ENCODE peak calls at places on chromosomes 12 and 14, in ten cellular contexts. W is ACHN, A is Panc1, B is GM20000, J is EL, I is adipocyte, E is HT1080, N is D721Med, R is nephron progenitor cell, Z is nucleus accumbens. Q is an unnamed sample.

GRCh38 chr14:76464856-76465255 is 88.9 kb downstream of the ESRRB start:
- DNase-seq in J (no peak), B (no peak), R (no peak), Z (no peak), I (no peak), E (no peak), N (no peak), A (no peak), W (no peak), Q (no peak)

GRCh38 chr12:93978553-93978952 is 169.8 kb upstream of the PLXNC1 start:
- DNase-seq in E (no peak), J (peak; percentile 80), A (no peak), R (no peak), I (peak; percentile 89), B (no peak), Z (no peak), W (no peak), N (no peak), Q (no peak)

GRCh38 chr14:51674294-51675002 is 22.7 kb downstream of the FRMD6 start:
- DNase-seq in Z (no peak), A (no peak), J (peak; percentile 82), W (peak; percentile 15), B (no peak), R (no peak), E (peak; percentile 33), I (peak; percentile 73), N (no peak), Q (no peak)

GRCh38 chr14:75040959-75041358 is 10.3 kb downstream of the MLH3 start:
- DNase-seq in J (no peak), A (no peak), W (no peak), B (no peak), E (no peak), Z (no peak), N (no peak), R (no peak), I (no peak), Q (no peak)

GRCh38 chr14:51277753-51278415 is 37.8 kb downstream of the TMX1 start:
- DNase-seq in J (no peak), W (no peak), R (no peak), E (no peak), Z (no peak), A (no peak), N (no peak), B (no peak), I (no peak), Q (no peak)

GRCh38 chr14:101731187-101732080 is 30.1 kb upstream of the PPP2R5C start:
- DNase-seq in N (no peak), E (peak; percentile 94), W (peak; percentile 68), A (no peak), J (peak; percentile 84), R (no peak), I (peak; percentile 50), Z (peak; percentile 71), B (peak; percentile 77), Q (peak; percentile 86)

GRCh38 chr14:99541677-99542470 is 60.7 kb downstream of the CCNK start:
- DNase-seq in R (no peak), N (no peak), J (no peak), Z (no peak), I (no peak), W (no peak), E (peak; percentile 55), B (no peak), A (no peak), Q (no peak)

GRCh38 chr12:72586456-72586855 is 314.3 kb downstream of the TRHDE start:
- DNase-seq in N (no peak), E (no peak), A (no peak), B (no peak), W (no peak), J (no peak), I (peak; percentile 22), R (no peak), Z (no peak), Q (no peak)

GRCh38 chr12:41190360-41190759 is 2.2 kb downstream of the PDZRN4 start:
- DNase-seq in E (no peak), N (no peak), Z (no peak), I (peak; percentile 26), A (no peak), J (no peak), B (peak; percentile 14), R (peak; percentile 29), W (peak; percentile 39), Q (no peak)

GRCh38 chr12:46267618-46268348 is 1.1 kb downstream of the SLC38A1 start:
- DNase-seq in B (no peak), Z (peak; percentile 48), I (peak; percentile 57), A (no peak), R (peak; percentile 32), E (peak; percentile 46), W (peak; percentile 46), J (peak; percentile 60), N (no peak), Q (no peak)

GRCh38 chr12:15749937-15750336 is 39.3 kb downstream of the EPS8 start:
- DNase-seq in J (no peak), I (no peak), A (no peak), N (no peak), R (no peak), Z (no peak), W (no peak), E (no peak), B (no peak), Q (no peak)

GRCh38 chr12:87679262-87679661 is 349.9 kb downstream of the C12orf50 start:
- DNase-seq in W (no peak), J (no peak), E (no peak), Z (no peak), N (no peak), A (no peak), I (no peak), R (no peak), B (no peak), Q (no peak)

GRCh38 chr12:19783547-19784444 is 344.5 kb downstream of the AEBP2 start:
- DNase-seq in R (peak; percentile 7), E (no peak), I (no peak), N (no peak), Z (no peak), B (no peak), A (no peak), J (no peak), W (no peak), Q (no peak)

GRCh38 chr12:6914246-6914947 is at the start of gene ENO2:
- DNase-seq in W (peak; percentile 79), R (peak; percentile 76), I (peak; percentile 93), A (no peak), N (peak; percentile 73), Z (peak; percentile 90), E (peak; percentile 49), J (peak; percentile 81), B (peak; percentile 92), Q (peak; percentile 25)

GRCh38 chr12:49043856-49044258 is 16.7 kb downstream of the KMT2D start:
- DNase-seq in J (peak; percentile 45), W (peak; percentile 52), Z (peak; percentile 46), R (peak; percentile 80), E (no peak), I (peak; percentile 57), A (no peak), N (peak; percentile 91), B (peak; percentile 86), Q (peak; percentile 34)

GRCh38 chr12:103677341-103677740 is 90.3 kb downstream of the STAB2 start:
- DNase-seq in N (no peak), J (no peak), E (no peak), I (no peak), R (no peak), B (no peak), Z (no peak), W (no peak), A (no peak), Q (no peak)

GRCh38 chr12:126936181-126936851 is 1330.7 kb upstream of the TMEM132C start:
- DNase-seq in I (peak; percentile 11), J (peak; percentile 24), B (no peak), R (no peak), N (no peak), W (peak; percentile 61), Z (peak; percentile 10), E (peak; percentile 86), A (no peak), Q (no peak)

GRCh38 chr14:70555890-70556289 is 21.1 kb upstream of the ADAM20 start:
- DNase-seq in A (no peak), B (no peak), J (peak; percentile 20), E (no peak), N (no peak), Z (no peak), R (no peak), W (no peak), I (no peak), Q (no peak)

GRCh38 chr14:74459981-74460380 is 33.1 kb downstream of the NPC2 start:
- DNase-seq in B (no peak), N (peak; percentile 71), A (no peak), R (no peak), J (no peak), W (no peak), E (no peak), Z (no peak), I (no peak), Q (no peak)

GRCh38 chr14:104600141-104600643 is 4.4 kb downstream of the TMEM179 start:
- DNase-seq in E (no peak), W (peak; percentile 9), B (no peak), Z (peak; percentile 50), R (no peak), N (no peak), I (no peak), A (no peak), J (peak; percentile 27), Q (peak; percentile 11)

GRCh38 chr14:24808412-24808811 is 174.4 kb upstream of the GZMB start:
- DNase-seq in N (no peak), I (no peak), B (no peak), J (no peak), R (no peak), Z (no peak), E (no peak), A (no peak), W (no peak), Q (no peak)

GRCh38 chr14:102209224-102209966 is 69.7 kb downstream of the WDR20 start:
- DNase-seq in B (no peak), R (peak; percentile 49), E (peak; percentile 13), W (peak; percentile 42), I (no peak), Z (peak; percentile 43), J (peak; percentile 20), N (no peak), A (no peak), Q (no peak)

GRCh38 chr14:95480109-95480886 is 36.2 kb downstream of the SYNE3 start:
- DNase-seq in E (peak; percentile 36), W (no peak), B (no peak), A (no peak), R (no peak), Z (no peak), J (peak; percentile 55), N (no peak), I (peak; percentile 82), Q (no peak)

GRCh38 chr12:108322998-108323397 is 16.1 kb downstream of the CMKLR1 start:
- DNase-seq in Z (no peak), A (no peak), R (no peak), W (no peak), B (no peak), N (no peak), J (no peak), E (no peak), I (no peak), Q (no peak)

GRCh38 chr12:125185740-125186470 is 120.7 kb downstream of the AACS start:
- DNase-seq in Z (peak; percentile 85), B (peak; percentile 81), J (peak; percentile 75), E (peak; percentile 60), R (peak; percentile 92), N (peak; percentile 49), W (peak; percentile 88), A (no peak), I (peak; percentile 91), Q (peak; percentile 70)

Q was measured in SW 1271.